ENCODE peak calls at places on chromosomes 3 and 15, in four cellular contexts. J is PC-3, Q is RKO, X is Daoy. S is an unnamed sample.

GRCh38 chr3:37443363-37444035 is 269.1 kb upstream of the LRRFIP2 start:
- DNase-seq in J (peak), Q (no peak), X (no peak), S (no peak)

GRCh38 chr3:11212301-11212613 is 58.0 kb downstream of the HRH1 start:
- DNase-seq in J (peak), Q (no peak), X (peak), S (no peak)

GRCh38 chr3:157290761-157291160 is 130.8 kb upstream of the CCNL1 start:
- DNase-seq in J (peak), Q (no peak), X (peak), S (no peak)

GRCh38 chr3:12670365-12670764 is 6.4 kb upstream of the RAF1 start:
- DNase-seq in J (no peak), Q (no peak), X (no peak), S (no peak)

GRCh38 chr15:64902863-64903262 is 8.8 kb upstream of the ANKDD1A start:
- DNase-seq in J (no peak), Q (no peak), X (no peak), S (no peak)

GRCh38 chr3:114319453-114319852 is 25.6 kb downstream of the TIGIT start:
- DNase-seq in J (peak), Q (no peak), X (peak), S (peak)

GRCh38 chr3:50189274-50189673 is 2.1 kb upstream of the GNAT1 start:
- DNase-seq in J (peak), Q (peak), X (peak), S (peak)

GRCh38 chr3:157632081-157632480 is 128.9 kb upstream of the VEPH1 start:
- DNase-seq in J (no peak), Q (no peak), X (no peak), S (no peak)

GRCh38 chr3:112638327-112639020 is 2.5 kb downstream of the CCDC80 start:
- DNase-seq in J (no peak), Q (no peak), X (no peak), S (no peak)

GRCh38 chr15:48721061-48721810 is 75.7 kb upstream of the FBN1 start:
- DNase-seq in J (no peak), Q (no peak), X (no peak), S (no peak)

GRCh38 chr15:95291878-95292472 is 1038.5 kb upstream of the NR2F2 start:
- DNase-seq in J (peak), Q (peak), X (peak), S (peak)